ENCODE peak calls at places on chromosomes 12 and 14, in eight cellular contexts. E, K, L, H, M, W, Z and S are unnamed samples.

GRCh38 chr12:104630230-104630670 is 173.5 kb downstream of the CHST11 start:
- DNase-seq in W (no peak), E (no peak), H (no peak), K (peak; percentile 88), L (no peak), M (no peak), Z (no peak), S (no peak)

GRCh38 chr14:64762044-64763034 is 58.1 kb downstream of the PLEKHG3 start:
- DNase-seq in K (peak; percentile 62), Z (peak; percentile 82), E (peak; percentile 77), M (peak; percentile 37), H (no peak), W (peak; percentile 85), L (no peak), S (peak; percentile 41)

GRCh38 chr12:53806689-53807088 is 54.9 kb upstream of the CISTR start:
- DNase-seq in H (no peak), K (no peak), E (no peak), L (no peak), W (no peak), Z (peak; percentile 61), M (no peak), S (no peak)

GRCh38 chr12:111014547-111014946 is 94.2 kb upstream of the MYL2 start:
- DNase-seq in L (no peak), E (no peak), M (no peak), W (no peak), H (no peak), Z (no peak), K (peak; percentile 38), S (no peak)

GRCh38 chr14:61472025-61472672 is 150.8 kb downstream of the PRKCH start:
- DNase-seq in K (no peak), Z (no peak), H (no peak), E (peak; percentile 86), M (peak; percentile 21), L (no peak), W (peak; percentile 45), S (peak; percentile 82)

GRCh38 chr14:73173092-73173735 is 36.9 kb downstream of the PSEN1 start:
- DNase-seq in Z (no peak), L (no peak), M (no peak), W (no peak), K (no peak), H (no peak), E (peak; percentile 31), S (peak; percentile 50)

GRCh38 chr12:127773520-127773919 is 493.4 kb upstream of the TMEM132C start:
- DNase-seq in L (no peak), Z (no peak), E (no peak), K (peak; percentile 68), M (no peak), H (peak; percentile 55), W (no peak), S (no peak)

GRCh38 chr12:5840900-5841299 is 104.2 kb downstream of the ANO2 start:
- DNase-seq in Z (no peak), L (no peak), W (no peak), K (no peak), E (no peak), M (no peak), H (peak; percentile 46), S (no peak)

GRCh38 chr12:124718052-124718451 is 145.6 kb downstream of the SCARB1 start:
- DNase-seq in W (no peak), L (no peak), K (no peak), M (no peak), Z (no peak), E (no peak), H (no peak), S (no peak)

GRCh38 chr14:24096545-24097181 is 2.6 kb downstream of the PCK2 start:
- DNase-seq in W (no peak), H (no peak), M (no peak), L (no peak), Z (no peak), K (no peak), E (no peak), S (no peak)

GRCh38 chr14:41749425-41749824 is 142.7 kb downstream of the LRFN5 start:
- DNase-seq in H (no peak), L (no peak), Z (no peak), K (no peak), M (no peak), W (no peak), E (no peak), S (peak; percentile 18)

GRCh38 chr14:68501621-68502052 is 291.2 kb downstream of the ZFP36L1 start:
- DNase-seq in M (no peak), E (no peak), L (no peak), K (no peak), H (no peak), Z (no peak), W (peak; percentile 53), S (no peak)

GRCh38 chr12:74482115-74482514 is 55.5 kb upstream of the ATXN7L3B start:
- DNase-seq in K (no peak), M (no peak), Z (no peak), L (no peak), E (no peak), H (no peak), W (no peak), S (no peak)

GRCh38 chr12:6116481-6117021 is 7.9 kb downstream of the VWF start:
- DNase-seq in W (peak; percentile 47), Z (peak; percentile 28), M (no peak), H (no peak), L (no peak), E (no peak), K (no peak), S (no peak)

GRCh38 chr12:96907681-96908163 is 665 bp downstream of the NEDD1 start:
- DNase-seq in Z (peak; percentile 18), K (peak; percentile 29), E (no peak), W (no peak), M (no peak), L (no peak), H (peak; percentile 20), S (no peak)

GRCh38 chr14:64686216-64686615 is 18.0 kb upstream of the PLEKHG3 start:
- DNase-seq in E (no peak), M (no peak), K (no peak), W (no peak), H (no peak), L (no peak), Z (no peak), S (no peak)

GRCh38 chr12:129564768-129565167 is 339.1 kb downstream of the TMEM132D start:
- DNase-seq in E (no peak), K (no peak), L (no peak), H (no peak), Z (no peak), W (no peak), M (no peak), S (peak; percentile 89)

GRCh38 chr12:129563266-129563665 is 340.6 kb downstream of the TMEM132D start:
- DNase-seq in L (no peak), W (no peak), H (no peak), E (no peak), M (no peak), K (no peak), Z (no peak), S (peak; percentile 80)

GRCh38 chr12:129558036-129558435 is 345.8 kb downstream of the TMEM132D start:
- DNase-seq in Z (no peak), W (no peak), M (no peak), L (no peak), E (no peak), K (no peak), H (no peak), S (no peak)

DNA sequence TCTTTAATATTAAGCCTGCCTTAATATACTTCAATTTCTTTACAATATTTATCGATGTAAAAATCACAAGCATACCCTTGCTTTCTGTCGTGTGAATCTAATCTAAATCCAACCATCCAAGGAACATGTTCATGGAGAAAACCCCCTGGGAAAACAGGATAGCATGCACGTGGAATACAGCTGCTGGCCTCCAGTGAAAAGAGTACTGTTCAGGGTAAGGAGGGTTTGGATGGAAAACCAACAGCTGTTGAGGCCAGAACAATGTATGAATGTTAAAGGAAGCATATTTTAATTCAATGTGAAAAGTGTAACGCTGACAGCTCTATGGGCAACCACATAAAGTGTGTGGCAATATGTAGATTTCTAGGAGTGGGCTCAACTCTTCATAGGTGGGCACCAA is 344.1 kb downstream of the TMEM132D start:
- DNase-seq in H (no peak), W (no peak), M (no peak), L (no peak), E (no peak), K (no peak), Z (no peak), S (no peak)
- H3K4me3 ChIP-seq in H (no peak overlapping the region), W (no peak overlapping the region), M (no peak overlapping the region), L (no peak overlapping the region), E (no peak overlapping the region), K (no peak overlapping the region), Z (no peak overlapping the region), S (no peak overlapping the region)

GRCh38 chr14:102683399-102684275 is 91.2 kb downstream of the RCOR1 start:
- DNase-seq in H (peak; percentile 62), M (no peak), E (no peak), Z (no peak), W (no peak), L (no peak), K (no peak), S (no peak)
- H3K4me3 ChIP-seq in H (no peak overlapping the region), M (no peak overlapping the region), E (no peak overlapping the region), Z (no peak overlapping the region), W (no peak overlapping the region), L (no peak overlapping the region), K (no peak overlapping the region), S (no peak overlapping the region)

GRCh38 chr12:806116-806805 is 53.9 kb downstream of the WNK1 start:
- DNase-seq in H (no peak), K (no peak), M (no peak), E (no peak), L (no peak), W (no peak), Z (no peak), S (no peak)

GRCh38 chr12:802242-802995 is 50.0 kb downstream of the WNK1 start:
- DNase-seq in K (no peak), M (no peak), H (no peak), Z (no peak), L (no peak), E (no peak), W (no peak), S (no peak)

GRCh38 chr12:805022-805632 is 52.7 kb downstream of the WNK1 start:
- DNase-seq in W (no peak), K (no peak), E (no peak), Z (no peak), L (no peak), H (no peak), M (no peak), S (no peak)

GRCh38 chr12:810635-811415 is 58.4 kb downstream of the WNK1 start:
- DNase-seq in M (no peak), L (peak; percentile 79), E (no peak), W (no peak), H (no peak), K (no peak), Z (no peak), S (no peak)

GRCh38 chr12:807041-807717 is 54.8 kb downstream of the WNK1 start:
- DNase-seq in W (no peak), K (no peak), H (no peak), Z (no peak), L (no peak), M (no peak), E (no peak), S (peak; percentile 52)
- H3K4me3 ChIP-seq in W (no peak overlapping the region), K (no peak overlapping the region), H (no peak overlapping the region), Z (no peak overlapping the region), L (peak overlapping the region; percentile 27), M (peak overlapping the region; percentile 13), E (no peak overlapping the region), S (no peak overlapping the region)

GRCh38 chr14:75067212-75067611 is 2.2 kb upstream of the ZC2HC1C start:
- DNase-seq in K (no peak), M (no peak), E (no peak), W (no peak), H (no peak), Z (no peak), L (no peak), S (no peak)
- H3K4me3 ChIP-seq in K (no peak overlapping the region), M (no peak overlapping the region), E (no peak overlapping the region), W (no peak overlapping the region), H (no peak overlapping the region), Z (no peak overlapping the region), L (no peak overlapping the region), S (no peak overlapping the region)

GRCh38 chr12:50506753-50507473 is 2.1 kb downstream of the DIP2B start:
- DNase-seq in K (no peak), E (no peak), M (no peak), H (no peak), Z (no peak), W (no peak), L (no peak), S (no peak)
- H3K4me3 ChIP-seq in K (peak overlapping the region; percentile 94), E (peak overlapping the region; percentile 93), M (peak overlapping the region; percentile 5), H (no peak overlapping the region), Z (no peak overlapping the region), W (peak overlapping the region; percentile 14), L (peak overlapping the region; percentile 97), S (no peak overlapping the region)